ENCODE peak calls at places on chromosomes 6 and 20, in nine cellular contexts. R is stomach, J is esophagus muscularis mucosa, U is HCT116, A is GM12878, G is suprapubic skin, F is upper lobe of left lung, X is spleen, P is sigmoid colon. O is an unnamed sample.

GRCh38 chr6:144718431-144718830 is 433.3 kb downstream of the UTRN start:
- DNase-seq in R (no peak), J (no peak), U (no peak), A (no peak), G (no peak), F (no peak), X (no peak), P (no peak), O (no peak)

GRCh38 chr6:162478191-162478642 is 249.3 kb downstream of the PRKN start:
- DNase-seq in R (no peak), J (no peak), U (no peak), A (peak; percentile 33), G (no peak), F (no peak), X (no peak), P (no peak), O (no peak)

GRCh38 chr6:148617522-148617921 is 129.3 kb upstream of the UST start:
- DNase-seq in R (no peak), J (no peak), U (no peak), A (no peak), G (no peak), F (no peak), X (no peak), P (no peak), O (peak; percentile 12)

GRCh38 chr6:43575105-43575771 is 600 bp downstream of the XPO5 start:
- DNase-seq in R (peak; percentile 36), J (peak; percentile 92), U (no peak), A (no peak), G (no peak), F (no peak), X (no peak), P (no peak), O (peak; percentile 24)

GRCh38 chr20:61821698-61822097 is 244.0 kb downstream of the TAF4 start:
- DNase-seq in R (no peak), J (no peak), U (no peak), A (no peak), G (no peak), F (no peak), X (peak; percentile 38), P (no peak), O (no peak)

GRCh38 chr6:37713529-37714119 is 15.9 kb upstream of the MDGA1 start:
- DNase-seq in R (no peak), J (no peak), U (no peak), A (no peak), G (no peak), F (no peak), X (no peak), P (no peak), O (no peak)

GRCh38 chr20:45303586-45304463 is 2.8 kb upstream of the RBPJL start:
- DNase-seq in R (no peak), J (no peak), U (no peak), A (no peak), G (no peak), F (no peak), X (no peak), P (no peak), O (no peak)

GRCh38 chr6:162708971-162709370 is 18.6 kb downstream of the PRKN start:
- DNase-seq in R (no peak), J (no peak), U (no peak), A (no peak), G (no peak), F (no peak), X (no peak), P (no peak), O (no peak)

GRCh38 chr6:89411269-89412070 is 603 bp downstream of the RRAGD start:
- DNase-seq in R (peak; percentile 27), J (peak; percentile 92), U (no peak), A (no peak), G (peak; percentile 76), F (peak; percentile 91), X (peak; percentile 89), P (peak; percentile 72), O (peak; percentile 65)

GRCh38 chr20:21511485-21511849 is 2.4 kb downstream of the NKX2-2 start:
- DNase-seq in R (no peak), J (no peak), U (no peak), A (no peak), G (no peak), F (no peak), X (no peak), P (no peak), O (no peak)

GRCh38 chr6:4853782-4854511 is 77.7 kb downstream of the CDYL start:
- DNase-seq in R (no peak), J (no peak), U (no peak), A (no peak), G (no peak), F (no peak), X (no peak), P (no peak), O (no peak)

GRCh38 chr6:7147051-7147671 is 39.4 kb downstream of the RREB1 start:
- DNase-seq in R (no peak), J (no peak), U (no peak), A (no peak), G (no peak), F (no peak), X (no peak), P (no peak), O (no peak)

GRCh38 chr20:1334761-1335160 is 5.8 kb upstream of the SDCBP2 start:
- DNase-seq in R (no peak), J (peak; percentile 31), U (peak; percentile 27), A (no peak), G (peak; percentile 46), F (no peak), X (peak; percentile 24), P (no peak), O (peak; percentile 42)

GRCh38 chr6:91099501-91099900 is 512.6 kb upstream of the MAP3K7 start:
- DNase-seq in R (no peak), J (no peak), U (no peak), A (no peak), G (no peak), F (no peak), X (no peak), P (no peak), O (no peak)

GRCh38 chr6:168159503-168159902 is 80.5 kb upstream of the FRMD1 start:
- DNase-seq in R (no peak), J (peak; percentile 83), U (no peak), A (no peak), G (no peak), F (no peak), X (no peak), P (peak; percentile 22), O (no peak)

GRCh38 chr6:168158980-168159349 is 80.0 kb upstream of the FRMD1 start:
- DNase-seq in R (no peak), J (peak; percentile 47), U (no peak), A (no peak), G (no peak), F (no peak), X (no peak), P (peak; percentile 46), O (no peak)

GRCh38 chr6:168156742-168157265 is 77.8 kb upstream of the FRMD1 start:
- DNase-seq in R (no peak), J (peak; percentile 60), U (no peak), A (no peak), G (no peak), F (no peak), X (no peak), P (peak; percentile 60), O (no peak)

GRCh38 chr6:168157272-168158007 is 78.4 kb upstream of the FRMD1 start:
- DNase-seq in R (no peak), J (peak; percentile 91), U (no peak), A (no peak), G (no peak), F (no peak), X (no peak), P (peak; percentile 74), O (no peak)

DNA sequence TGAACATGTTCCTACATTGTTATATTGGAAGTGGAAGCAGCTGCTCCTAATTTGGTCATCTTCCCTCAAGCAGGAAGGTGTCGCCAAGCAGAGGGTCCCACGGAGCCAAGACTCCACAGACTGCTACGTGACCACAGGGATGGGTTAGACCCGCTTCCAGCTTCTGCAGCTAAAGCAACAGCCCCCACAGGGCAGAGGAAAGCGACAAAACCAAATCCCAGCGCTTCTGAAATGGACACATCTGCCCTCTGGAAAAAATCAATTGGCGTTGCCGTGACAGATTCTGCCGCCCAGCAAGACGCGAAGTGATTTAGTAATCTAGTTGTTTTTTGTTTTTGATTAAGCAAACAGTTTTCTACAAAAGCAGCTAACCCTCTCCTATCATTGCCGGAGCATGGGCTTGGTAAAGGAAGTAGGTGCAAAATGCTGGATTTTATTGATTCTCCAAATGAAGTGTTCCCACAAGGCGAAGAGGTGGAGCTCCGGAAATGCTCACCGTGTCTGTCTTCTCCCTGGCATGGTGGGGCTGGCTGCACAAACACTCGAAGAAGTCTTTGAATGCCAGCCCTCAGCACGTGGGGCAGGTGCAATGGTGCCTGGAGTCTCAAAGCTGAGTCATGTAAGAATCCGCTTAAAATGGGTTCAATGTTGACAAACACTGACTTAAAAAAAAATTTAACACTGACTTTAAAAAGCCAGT is 79.4 kb upstream of the FRMD1 start:
- DNase-seq in R (no peak), J (peak; percentile 80), U (no peak), A (no peak), G (no peak), F (no peak), X (no peak), P (peak; percentile 56), O (no peak)
- TF ChIP-seq POLR2AphosphoS5 in R (no peak), J (no peak), U (no peak), A (no peak), G (no peak), F (no peak), X (no peak), P (no peak), O (no peak)

DNA sequence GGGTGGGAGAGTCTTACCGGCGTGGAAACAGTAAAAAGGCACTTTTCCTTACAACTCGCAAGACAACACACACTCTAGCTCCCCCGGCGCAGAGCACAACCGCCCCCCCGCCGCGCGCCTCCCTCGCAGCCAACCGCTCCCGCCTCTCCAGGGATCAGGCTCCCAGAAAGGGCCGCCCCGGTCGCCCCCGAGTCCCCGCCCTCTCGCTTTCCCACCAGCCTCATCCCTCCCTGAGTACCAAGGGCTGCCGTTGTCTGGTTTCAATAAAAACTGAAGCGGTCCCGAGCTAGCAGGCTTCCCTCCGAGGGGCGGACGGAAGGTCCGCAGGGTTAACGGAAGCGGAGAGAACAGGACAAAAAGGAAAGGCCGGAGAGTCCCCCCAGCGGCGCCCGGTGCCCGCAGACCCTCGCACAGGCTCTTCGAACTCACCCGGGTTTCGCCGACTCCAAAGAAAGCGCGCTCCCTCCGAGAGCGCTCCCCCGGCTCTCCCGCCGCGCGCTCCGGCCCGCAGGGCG is 772 bp downstream of the ELOVL5 start:
- DNase-seq in R (peak; percentile 36), J (peak; percentile 93), U (no peak), A (no peak), G (peak; percentile 85), F (peak; percentile 94), X (peak; percentile 92), P (peak; percentile 91), O (peak; percentile 68)
- TF ChIP-seq POLR2AphosphoS5 in R (no peak), J (peak; percentile 48), U (no peak), A (no peak), G (no peak), F (peak; percentile 30), X (peak; percentile 28), P (peak; percentile 58), O (no peak)

GRCh38 chr6:84434550-84434949 is 207.1 kb upstream of the CEP162 start:
- DNase-seq in R (no peak), J (no peak), U (no peak), A (no peak), G (no peak), F (no peak), X (no peak), P (no peak), O (no peak)
- TF ChIP-seq POLR2AphosphoS5 in R (no peak), J (no peak), U (no peak), A (no peak), G (no peak), F (no peak), X (no peak), P (no peak), O (no peak)

GRCh38 chr6:140178550-140179334 is 804.3 kb upstream of the CITED2 start:
- DNase-seq in R (no peak), J (no peak), U (no peak), A (no peak), G (no peak), F (no peak), X (no peak), P (no peak), O (no peak)
- TF ChIP-seq POLR2AphosphoS5 in R (no peak), J (no peak), U (no peak), A (no peak), G (no peak), F (no peak), X (no peak), P (no peak), O (no peak)

O was measured in HL-60.